ENCODE peak calls at places on chromosomes 16 and 17, in four cellular contexts. D, E, W and A are unnamed samples. For H3K4me1, the result is how much of the 10 kb centered on the place peaks cover.

GRCh38 chr17:37737971-37738370 is 6.9 kb downstream of the HNF1B start:
- DNase-seq in D (no peak), E (no peak), W (no peak), A (no peak)

GRCh38 chr16:23359092-23359760 is 57.1 kb downstream of the SCNN1B start:
- DNase-seq in D (no peak), E (no peak), W (no peak), A (no peak)

GRCh38 chr17:21286066-21286770 is 1.7 kb downstream of the MAP2K3 start:
- DNase-seq in D (peak), E (peak), W (peak), A (peak)

GRCh38 chr16:69851491-69852240 is 89.5 kb downstream of the WWP2 start:
- DNase-seq in D (no peak), E (no peak), W (no peak), A (no peak)

GRCh38 chr16:88633684-88634140 is 4.7 kb upstream of the IL17C start:
- DNase-seq in D (no peak), E (peak), W (no peak), A (no peak)

GRCh38 chr17:66789093-66789492 is 45.8 kb upstream of the CACNG5 start:
- DNase-seq in D (no peak), E (no peak), W (no peak), A (no peak)

GRCh38 chr16:74522160-74522559 is 84.8 kb downstream of the GLG1 start:
- DNase-seq in D (no peak), E (no peak), W (no peak), A (no peak)

GRCh38 chr17:72121164-72122001 is 563 bp downstream of the SOX9 start:
- DNase-seq in D (peak), E (peak), W (no peak), A (peak)

GRCh38 chr16:70674221-70675014 is 11.4 kb downstream of the MTSS2 start:
- DNase-seq in D (no peak), E (no peak), W (peak), A (no peak)

GRCh38 chr17:41251261-41251660 is 1.8 kb downstream of the KRTAP9-4 start:
- DNase-seq in D (no peak), E (no peak), W (no peak), A (no peak)

GRCh38 chr16:79754081-79754872 is 153.7 kb upstream of the MAF start:
- DNase-seq in D (no peak), E (no peak), W (no peak), A (no peak)

GRCh38 chr16:71412270-71413160 is 29.3 kb downstream of the TLE7 start:
- DNase-seq in D (peak), E (peak), W (peak), A (peak)

GRCh38 chr17:66285149-66285548 is 17.3 kb upstream of the PRKCA start:
- DNase-seq in D (no peak), E (no peak), W (no peak), A (no peak)

GRCh38 chr17:35612924-35613521 is 25.9 kb downstream of the AP2B1 start:
- DNase-seq in D (no peak), E (peak), W (no peak), A (no peak)

GRCh38 chr17:78075545-78075944 is 53.0 kb downstream of the TMC6 start:
- DNase-seq in D (no peak), E (no peak), W (no peak), A (no peak)

GRCh38 chr17:73549841-73550430 is 94.3 kb downstream of the SDK2 start:
- DNase-seq in D (no peak), E (no peak), W (no peak), A (no peak)

GRCh38 chr17:13024526-13025263 is 6.9 kb upstream of the ELAC2 start:
- DNase-seq in D (peak), E (peak), W (peak), A (peak)

GRCh38 chr17:63426041-63426916 is 19.8 kb downstream of the CYB561 start:
- DNase-seq in D (no peak), E (no peak), W (peak), A (no peak)

GRCh38 chr17:48322060-48322459 is 108.0 kb downstream of the SKAP1 start:
- DNase-seq in D (no peak), E (no peak), W (no peak), A (no peak)

DNA sequence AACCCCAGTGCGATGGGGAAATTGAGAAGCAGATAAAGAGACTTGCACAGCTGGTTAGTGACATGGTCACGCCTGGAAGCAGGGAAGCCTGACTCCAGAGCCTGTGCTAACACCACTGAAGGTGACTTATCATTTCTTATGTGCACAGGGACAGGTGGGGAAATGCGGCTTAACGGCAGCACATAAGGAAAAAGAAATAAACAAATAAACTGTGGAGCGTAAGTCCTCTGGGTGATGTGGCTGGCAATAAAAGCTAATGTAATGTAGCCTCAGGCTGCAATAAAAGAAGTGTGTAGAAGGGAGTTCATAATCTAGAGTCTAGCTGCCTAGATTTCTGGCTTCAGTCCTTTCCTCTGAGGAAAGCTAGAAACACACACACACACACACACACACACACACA is 10.6 kb downstream of the CDH11 start:
- DNase-seq in D (no peak), E (no peak), W (no peak), A (no peak)
- H3K4me1 ChIP-seq in D (under half), E (under half), W (under half), A (under half)

DNA sequence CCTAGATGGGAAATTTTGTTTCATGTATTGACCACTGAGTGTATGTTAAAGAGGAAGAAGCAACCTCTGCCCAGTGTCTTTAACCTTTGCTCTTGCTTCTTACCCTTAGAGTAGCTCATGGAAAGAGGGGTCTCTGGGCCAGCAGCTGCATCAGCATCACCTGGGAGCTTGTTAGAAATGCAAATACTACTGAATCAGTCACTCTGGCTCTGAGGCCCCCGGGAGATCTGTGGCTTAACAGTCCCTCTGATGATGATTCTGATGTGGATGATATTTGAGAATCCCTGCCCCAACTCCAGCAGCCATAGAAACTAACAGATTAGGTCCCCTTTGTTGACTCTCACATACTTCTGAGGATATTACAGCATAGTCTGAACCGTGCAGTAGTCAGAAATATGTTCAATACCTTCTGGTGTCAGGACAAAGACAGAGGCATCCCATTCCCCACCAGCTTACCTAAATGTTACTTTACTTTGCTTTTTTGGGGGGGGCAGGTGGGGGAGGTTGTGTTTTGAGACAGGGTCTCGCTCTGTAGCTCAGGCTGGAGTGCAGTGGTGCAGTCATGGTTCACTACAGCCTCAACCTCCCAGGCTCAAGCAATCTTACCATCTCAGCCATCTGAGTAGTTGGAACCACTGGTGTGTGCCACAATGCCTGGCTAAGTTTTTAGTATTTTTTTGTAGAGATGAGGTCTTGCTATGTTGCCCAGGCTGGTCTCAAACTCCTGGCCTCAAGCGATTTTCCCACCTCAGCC is 220.1 kb downstream of the CCDC182 start:
- DNase-seq in D (no peak), E (no peak), W (no peak), A (no peak)
- H3K4me3 ChIP-seq in D (no peak), E (no peak), W (no peak), A (no peak)

GRCh38 chr16:11875721-11876120 is 24.4 kb upstream of the RSL1D1 start:
- DNase-seq in D (no peak), E (no peak), W (no peak), A (no peak)

GRCh38 chr16:11869657-11870228 is 18.4 kb upstream of the RSL1D1 start:
- DNase-seq in D (no peak), E (no peak), W (no peak), A (no peak)

GRCh38 chr16:11876306-11876705 is 25.0 kb upstream of the RSL1D1 start:
- DNase-seq in D (no peak), E (no peak), W (no peak), A (no peak)

GRCh38 chr16:11868412-11868980 is 17.2 kb upstream of the RSL1D1 start:
- DNase-seq in D (no peak), E (no peak), W (no peak), A (no peak)

DNA sequence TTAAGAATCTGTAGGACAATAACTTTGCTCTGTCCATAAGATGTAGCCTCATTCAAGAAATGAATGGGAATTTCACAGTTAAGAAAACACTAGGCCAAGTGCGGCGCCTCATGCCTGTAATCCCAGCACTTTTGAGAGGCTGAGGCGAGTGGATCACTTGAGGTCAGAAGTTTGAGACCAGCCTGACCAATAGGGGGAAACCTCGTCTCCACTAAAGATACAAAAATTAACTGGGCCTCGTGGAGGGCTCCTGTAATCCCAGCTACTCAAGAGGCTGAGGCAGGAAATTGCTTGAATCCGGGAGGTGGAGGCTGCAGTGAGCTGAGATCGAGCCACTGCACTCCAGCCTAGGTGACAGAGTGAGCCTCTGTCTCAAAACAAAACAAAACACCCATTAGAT is 19.9 kb upstream of the RSL1D1 start:
- DNase-seq in D (no peak), E (no peak), W (no peak), A (no peak)
- TF ChIP-seq CTCF in D (peak), E (no peak), W (no peak), A (peak)

GRCh38 chr17:50697663-50698272 is 9.9 kb downstream of the ANKRD40 start:
- DNase-seq in D (no peak), E (no peak), W (no peak), A (no peak)
- H3K4me1 ChIP-seq in D (under half), E (half or more), W (under half), A (half or more)

DNA sequence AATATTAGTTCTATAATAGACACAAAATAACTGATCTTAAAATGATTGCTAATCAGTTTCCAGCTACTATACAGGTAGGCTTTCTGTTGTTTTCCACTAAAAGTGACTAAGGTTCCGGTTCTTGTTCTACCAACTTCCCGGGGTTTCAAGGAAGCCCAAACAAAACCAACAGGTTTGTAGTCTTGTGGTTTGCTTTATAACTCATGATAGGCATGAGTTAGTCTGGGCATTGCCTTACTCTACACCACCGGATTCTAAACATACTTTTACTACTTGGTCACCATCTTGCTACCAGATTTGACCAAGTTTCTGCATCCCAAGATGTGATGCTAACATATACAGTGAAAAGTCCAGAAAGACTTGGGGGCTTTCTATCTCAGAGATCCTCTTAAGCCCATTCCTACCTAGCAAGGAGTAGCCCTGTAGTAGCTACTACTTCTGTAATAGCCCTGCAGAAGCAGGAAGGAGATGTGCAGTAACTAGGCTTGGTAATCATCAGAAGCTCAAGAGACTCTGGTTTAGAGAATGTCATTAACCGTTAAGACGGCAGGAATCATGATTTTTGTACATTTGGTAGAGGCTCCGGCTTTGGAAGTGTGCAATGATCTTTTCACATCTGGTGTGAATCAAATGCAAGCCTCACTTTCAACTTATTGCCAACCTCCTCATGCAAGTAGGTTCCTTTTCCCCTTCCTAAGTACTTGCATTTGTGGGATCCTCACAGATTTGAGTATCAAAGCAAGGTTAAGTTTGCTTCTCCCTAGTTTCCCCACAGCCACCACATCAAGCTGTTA is 1.6 kb downstream of the FAM117A start:
- DNase-seq in D (no peak), E (no peak), W (no peak), A (no peak)
- H3K4me3 ChIP-seq in D (peak), E (peak), W (peak), A (peak)

DNA sequence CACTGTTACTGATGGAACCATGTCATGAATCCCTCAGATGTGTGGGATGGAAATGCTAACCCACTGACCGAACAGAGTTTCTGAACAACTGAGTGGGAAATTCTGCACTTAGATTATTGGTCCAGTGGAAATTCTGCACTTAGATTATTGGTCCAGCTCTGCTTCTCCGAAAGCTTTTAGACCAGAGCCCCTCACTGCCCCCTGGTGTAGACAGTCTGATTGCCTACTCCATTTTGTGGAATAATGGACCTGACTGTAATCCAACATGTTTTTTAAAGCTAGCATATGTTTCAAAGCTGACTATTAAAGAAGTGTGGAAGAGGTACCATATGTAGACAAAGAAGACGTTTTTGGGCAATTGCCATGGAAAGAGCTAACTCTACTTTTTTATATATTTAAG is 50.3 kb upstream of the TBX2 start:
- DNase-seq in D (no peak), E (no peak), W (no peak), A (no peak)
- TF ChIP-seq CTCF in D (peak), E (no peak), W (no peak), A (peak)

DNA sequence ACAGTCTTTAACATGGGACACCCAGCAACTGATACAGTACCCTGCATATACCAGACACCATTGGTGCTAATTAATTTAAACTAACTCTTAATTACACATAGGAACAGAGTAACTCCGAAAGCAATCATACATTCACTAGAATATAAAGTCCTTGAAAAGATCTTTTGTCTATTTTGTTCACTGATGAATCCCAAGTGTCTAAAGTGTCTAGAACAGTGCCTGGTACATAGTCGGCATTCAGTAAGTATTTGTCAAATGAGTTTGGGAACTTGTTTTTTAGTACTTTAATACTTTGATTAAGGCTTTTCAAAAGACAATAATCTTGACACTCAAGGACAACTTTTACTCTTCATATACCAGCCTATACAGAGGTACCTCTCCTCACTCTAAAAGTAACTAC is 13.8 kb downstream of the YWHAE start:
- DNase-seq in D (no peak), E (no peak), W (no peak), A (no peak)
- H3K4me1 ChIP-seq in D (half or more), E (half or more), W (under half), A (half or more)